ENCODE peak calls at places on chromosomes 1 and 21, in four cellular contexts. H, M, A and U are unnamed samples.
A peak's percentile ranks its signal among the peaks of the same experiment; 100 is the strongest.

GRCh38 chr1:71390518-71390917 is 309.7 kb upstream of the ZRANB2 start:
- DNase-seq in A (no peak), H (no peak), M (no peak), U (no peak)

GRCh38 chr1:178192686-178193085 is 98.8 kb downstream of the RASAL2 start:
- DNase-seq in A (peak; percentile 73), M (peak; percentile 23), H (peak; percentile 87), U (peak; percentile 47)

GRCh38 chr1:94339229-94339927 is 78.8 kb upstream of the ABCD3 start:
- DNase-seq in M (no peak), H (no peak), A (no peak), U (no peak)

GRCh38 chr1:210568631-210569030 is 239.9 kb downstream of the HHAT start:
- DNase-seq in A (no peak), M (no peak), H (peak; percentile 29), U (no peak)

GRCh38 chr1:162488219-162488618 is 9.4 kb upstream of the UHMK1 start:
- DNase-seq in A (no peak), M (no peak), H (no peak), U (no peak)

GRCh38 chr1:189211742-189212141 is 1265.9 kb downstream of the BRINP3 start:
- DNase-seq in H (no peak), M (no peak), A (no peak), U (no peak)

GRCh38 chr1:145977486-145978476 is 13.3 kb downstream of the POLR3GL start:
- DNase-seq in A (peak; percentile 93), H (peak; percentile 80), M (peak; percentile 85), U (peak; percentile 88)

GRCh38 chr1:241531195-241532172 is 694 bp upstream of the KMO start:
- DNase-seq in A (no peak), H (peak; percentile 77), M (no peak), U (no peak)

GRCh38 chr21:35619184-35619583 is 441.1 kb downstream of the SETD4 start:
- DNase-seq in M (no peak), A (no peak), H (no peak), U (no peak)

GRCh38 chr1:229848762-229849677 is 218.0 kb upstream of the GALNT2 start:
- DNase-seq in A (no peak), M (no peak), H (peak; percentile 47), U (no peak)

GRCh38 chr1:222994506-222995229 is 148.4 kb downstream of the TLR5 start:
- DNase-seq in A (no peak), H (no peak), M (no peak), U (no peak)

GRCh38 chr1:235736263-235736662 is 86.7 kb upstream of the GNG4 start:
- DNase-seq in M (no peak), A (no peak), H (no peak), U (no peak)

GRCh38 chr1:230915079-230915478 is 46.8 kb upstream of the C1orf198 start:
- DNase-seq in M (no peak), H (no peak), A (no peak), U (no peak)

GRCh38 chr1:214271995-214272731 is 8.8 kb upstream of the SMYD2 start:
- DNase-seq in A (no peak), M (no peak), H (no peak), U (no peak)

GRCh38 chr1:70071597-70071996 is 133.8 kb downstream of the LRRC40 start:
- DNase-seq in A (no peak), H (no peak), M (no peak), U (no peak)

GRCh38 chr1:161196521-161197451 is 2.1 kb downstream of the ADAMTS4 start:
- DNase-seq in H (no peak), A (no peak), M (no peak), U (no peak)
- TF ChIP-seq POLR2A in H (no peak), A (no peak), M (no peak), U (no peak)

GRCh38 chr1:224745924-224746323 is 129.8 kb downstream of the CNIH3 start:
- DNase-seq in H (no peak), A (no peak), M (no peak), U (no peak)
- H3K4me1 ChIP-seq in H (no peaks in the 10 kb centered on the region), A (no peaks in the 10 kb centered on the region), M (no peaks in the 10 kb centered on the region), U (no peaks in the 10 kb centered on the region)

DNA sequence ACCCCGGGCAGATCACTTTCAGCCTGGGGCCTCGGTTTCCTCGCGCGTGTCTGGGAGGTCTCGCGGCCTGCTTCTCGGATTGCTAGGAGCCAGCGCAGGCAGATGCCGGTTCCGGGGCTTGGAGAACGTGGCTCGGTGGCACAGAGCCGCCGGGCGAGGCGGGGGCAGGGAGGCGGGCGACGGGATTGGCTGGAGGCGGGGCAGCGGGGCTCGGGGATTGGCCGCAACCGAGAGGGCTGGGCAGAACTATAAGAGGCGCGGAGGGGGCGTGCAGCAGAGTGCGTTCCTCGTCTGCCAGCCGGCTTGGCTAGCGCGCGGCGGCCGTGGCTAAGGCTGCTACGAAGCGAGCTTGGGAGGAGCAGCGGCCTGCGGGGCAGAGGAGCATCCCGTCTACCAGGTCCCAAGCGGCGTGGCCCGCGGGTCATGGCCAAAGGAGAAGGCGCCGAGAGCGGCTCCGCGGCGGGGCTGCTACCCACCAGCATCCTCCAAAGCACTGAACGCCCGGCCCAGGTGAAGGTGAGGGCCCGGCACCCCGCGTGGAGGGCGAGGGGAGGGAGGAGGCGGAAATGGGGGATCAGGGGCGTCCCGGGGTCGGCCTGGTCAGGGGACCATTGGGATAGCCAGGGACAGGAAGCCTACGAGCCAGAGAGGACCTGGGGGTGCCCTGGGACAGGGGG is at the start of gene MFSD2A:
- DNase-seq in M (peak; percentile 92), H (peak; percentile 78), A (peak; percentile 96), U (peak; percentile 94)
- TF ChIP-seq POLR2A in M (peak; percentile 16), H (peak; percentile 73), A (peak; percentile 97), U (no peak)

GRCh38 chr1:1825217-1825616 is 46.9 kb upstream of the NADK start:
- DNase-seq in M (no peak), H (no peak), A (no peak), U (no peak)
- H3K4me1 ChIP-seq in M (no peaks in the 10 kb centered on the region), H (peaks cover 18% of the 10 kb centered on the region), A (peaks cover 4% of the 10 kb centered on the region), U (no peaks in the 10 kb centered on the region)

DNA sequence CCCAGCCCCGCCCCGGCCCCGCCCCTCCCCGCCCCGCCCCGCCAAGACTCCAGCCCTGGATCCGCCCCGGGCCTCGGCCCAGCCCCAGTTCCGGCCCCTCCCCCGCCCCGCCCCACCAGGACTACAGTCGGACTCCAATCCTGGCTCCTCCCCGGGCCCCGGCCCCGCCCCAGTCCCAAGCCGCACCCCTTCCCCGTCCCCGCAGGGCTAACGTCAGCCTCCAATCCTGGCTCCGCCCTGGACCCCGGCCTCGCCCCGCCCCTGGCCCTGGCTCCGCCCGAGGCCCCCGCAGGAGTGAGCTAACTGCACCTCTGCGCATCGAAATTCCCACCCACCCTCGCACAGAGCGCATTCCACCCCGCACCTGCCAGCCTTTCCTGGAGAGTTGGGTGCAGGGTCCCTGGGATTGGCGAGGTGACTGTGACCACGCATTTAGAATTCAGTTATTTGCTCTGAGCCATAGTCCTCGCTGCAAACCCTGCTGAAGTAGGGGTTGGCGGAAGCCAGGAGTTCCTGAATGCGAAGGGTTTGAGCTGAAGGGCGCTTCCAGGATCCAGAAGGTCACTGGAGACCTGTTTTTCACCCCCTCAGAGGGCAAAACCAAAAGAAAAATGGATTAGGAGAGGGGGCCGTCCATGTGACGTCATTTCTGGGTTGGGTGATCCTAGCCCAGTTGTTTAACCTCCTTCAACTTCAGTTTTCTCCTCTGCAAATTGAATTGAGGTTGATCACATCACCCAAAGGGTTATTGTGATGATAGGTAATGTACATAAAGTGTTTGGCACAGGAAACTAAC is 631 bp upstream of the IGSF8 start:
- DNase-seq in H (peak; percentile 92), A (peak; percentile 99), M (peak; percentile 97), U (peak; percentile 98)
- TF ChIP-seq POLR2A in H (peak; percentile 17), A (peak; percentile 37), M (peak; percentile 30), U (no peak)

GRCh38 chr1:30899577-30900389 is 8.8 kb downstream of the SDC3 start:
- DNase-seq in H (no peak), A (no peak), M (no peak), U (no peak)

GRCh38 chr1:30896905-30897304 is 11.7 kb downstream of the SDC3 start:
- DNase-seq in M (no peak), A (no peak), H (no peak), U (no peak)

GRCh38 chr1:30900486-30900885 is 8.1 kb downstream of the SDC3 start:
- DNase-seq in M (no peak), H (no peak), A (no peak), U (no peak)

GRCh38 chr1:30895942-30896660 is 12.5 kb downstream of the SDC3 start:
- DNase-seq in H (no peak), M (no peak), A (no peak), U (no peak)

DNA sequence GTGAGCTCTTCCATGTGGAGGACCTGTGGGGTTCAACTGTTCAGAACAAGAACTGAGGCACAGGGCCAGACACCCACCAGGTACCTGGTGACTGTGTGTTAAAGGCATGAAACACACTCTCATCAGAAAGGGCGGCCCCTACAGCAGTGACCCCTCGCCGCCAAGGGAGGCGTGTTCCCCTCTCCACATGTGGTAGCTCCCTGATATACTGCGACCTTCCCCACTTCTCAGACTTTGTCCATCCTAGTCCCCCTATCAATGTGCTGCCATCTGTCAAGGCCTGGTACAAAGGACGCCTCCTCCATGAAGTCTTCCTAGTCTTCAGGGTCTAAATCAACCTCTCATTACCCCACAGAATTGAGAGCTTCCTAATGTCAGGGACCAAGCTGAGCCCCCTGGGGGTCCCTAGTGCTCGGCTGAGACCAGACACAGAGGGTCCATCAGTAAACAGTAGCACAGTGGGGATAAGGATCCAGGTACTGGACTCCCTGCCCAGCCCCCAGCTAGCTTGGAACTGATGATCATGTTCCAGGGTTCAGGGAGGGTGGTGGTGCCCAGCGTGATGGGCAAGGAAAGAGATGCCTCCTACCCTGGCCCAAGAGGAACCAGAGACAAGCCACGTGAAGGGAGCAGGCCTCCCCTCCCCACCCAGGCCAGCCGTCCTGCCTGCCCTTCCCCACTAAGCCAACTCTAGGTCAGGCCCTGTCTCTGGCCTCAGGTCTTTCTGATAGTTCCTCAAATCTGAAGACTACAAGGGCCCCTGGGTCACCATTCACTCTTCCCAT is 10.3 kb downstream of the SDC3 start:
- DNase-seq in M (no peak), H (no peak), A (no peak), U (no peak)
- H3K4me1 ChIP-seq in M (peaks cover 14% of the 10 kb centered on the region), H (peaks cover 22% of the 10 kb centered on the region), A (no peaks in the 10 kb centered on the region), U (peaks cover 74% of the 10 kb centered on the region)

GRCh38 chr1:23577056-23577985 is 18.0 kb upstream of the ID3 start:
- DNase-seq in H (peak; percentile 85), A (peak; percentile 72), M (no peak), U (no peak)
- TF ChIP-seq POLR2A in H (no peak), A (no peak), M (no peak), U (no peak)

DNA sequence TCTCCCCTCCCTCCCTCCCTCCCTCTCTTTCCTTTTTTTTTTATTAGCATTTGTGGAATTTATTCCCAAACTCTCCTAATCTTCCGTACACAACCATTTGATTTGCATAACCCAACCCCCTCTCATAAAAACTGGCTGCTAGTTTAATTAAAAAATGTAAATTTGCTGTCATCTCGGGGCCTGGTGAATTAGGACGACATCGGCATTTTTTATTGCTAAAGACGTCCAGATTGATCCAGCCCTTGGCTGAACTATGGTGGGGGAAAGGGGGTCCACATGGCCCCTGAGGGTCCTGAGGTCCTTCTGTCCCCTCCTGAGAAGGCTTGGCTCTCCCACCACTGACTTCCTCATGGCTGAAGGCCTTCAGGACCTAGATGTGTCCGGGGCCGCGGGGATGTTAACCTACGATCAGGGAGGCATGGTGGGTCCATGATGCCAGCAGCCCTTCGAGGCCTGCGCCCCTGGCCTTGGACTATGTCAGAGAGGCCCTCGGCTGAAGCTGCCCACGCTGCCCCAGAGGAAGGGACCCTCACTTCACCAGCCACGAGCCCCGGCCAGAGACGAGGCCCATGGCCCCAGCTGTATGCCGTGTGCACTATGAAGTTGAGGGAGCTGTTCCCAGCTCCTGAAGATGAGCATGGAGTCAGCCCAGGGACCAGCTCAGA is 105.2 kb downstream of the CASZ1 start:
- DNase-seq in A (no peak), M (no peak), H (no peak), U (no peak)
- H3K4me1 ChIP-seq in A (peaks cover 9% of the 10 kb centered on the region), M (peaks cover 35% of the 10 kb centered on the region), H (peaks cover 10% of the 10 kb centered on the region), U (peaks cover 74% of the 10 kb centered on the region)